ENCODE peak calls at places on chromosomes 13 and 19, in five cellular contexts. F is left cardiac atrium; H is EL; U is left kidney; O is T-helper 2 cell treated with Interferon-gamma antibody and Interleukin-4, amounts not matched to agents 5 μg/mL and 100 μg/mL, for 36 hours. L is an unnamed sample.
A peak's percentile ranks its signal among the peaks of the same experiment; 100 is the strongest.

GRCh38 chr13:112638157-112638750 is 50.3 kb upstream of the TUBGCP3 start:
- DNase-seq in F (no peak), H (no peak), U (no peak), O (no peak), L (no peak)

GRCh38 chr13:102597029-102598015 is 536 bp downstream of the TPP2 start:
- DNase-seq in F (peak; percentile 44), H (peak; percentile 20), U (peak; percentile 41), O (peak; percentile 18), L (peak; percentile 68)

GRCh38 chr13:93248627-93249047 is 22.0 kb downstream of the GPC6 start:
- DNase-seq in F (no peak), H (peak; percentile 33), U (peak; percentile 79), O (no peak), L (no peak)

GRCh38 chr13:113655358-113656014 is 2.5 kb downstream of the ATP4B start:
- DNase-seq in F (no peak), H (no peak), U (peak; percentile 71), O (no peak), L (peak; percentile 45)

GRCh38 chr19:16737909-16738308 is 18.3 kb downstream of the NWD1 start:
- DNase-seq in F (no peak), H (no peak), U (peak; percentile 31), O (no peak), L (no peak)

GRCh38 chr13:33164331-33164730 is 121.2 kb downstream of the STARD13 start:
- DNase-seq in F (no peak), H (peak; percentile 25), U (no peak), O (no peak), L (no peak)

GRCh38 chr19:33445752-33446070 is 72.2 kb downstream of the CEBPG start:
- DNase-seq in F (peak; percentile 1), H (no peak), U (no peak), O (no peak), L (peak; percentile 42)

GRCh38 chr19:4662812-4663211 is 7.3 kb downstream of the MYDGF start:
- DNase-seq in F (no peak), H (no peak), U (no peak), O (no peak), L (no peak)

GRCh38 chr13:97205971-97206370 is 16.2 kb upstream of the MBNL2 start:
- DNase-seq in F (no peak), H (peak; percentile 64), U (no peak), O (no peak), L (no peak)

GRCh38 chr19:18932216-18932841 is 8.7 kb downstream of the HOMER3 start:
- DNase-seq in F (peak; percentile 87), H (peak; percentile 36), U (peak; percentile 84), O (peak; percentile 65), L (peak; percentile 87)

GRCh38 chr19:56403261-56403660 is 871 bp upstream of the ZNF583 start:
- DNase-seq in F (no peak), H (no peak), U (peak; percentile 42), O (no peak), L (no peak)

GRCh38 chr19:46189971-46190335 is 39.6 kb upstream of the IGFL1 start:
- DNase-seq in F (no peak), H (no peak), U (no peak), O (no peak), L (no peak)

GRCh38 chr13:32538234-32538620 is 368 bp downstream of the N4BP2L2 start:
- DNase-seq in F (peak; percentile 35), H (peak; percentile 52), U (no peak), O (no peak), L (peak; percentile 70)

GRCh38 chr13:35727881-35728280 is 251.4 kb upstream of the MAB21L1 start:
- DNase-seq in F (no peak), H (no peak), U (no peak), O (no peak), L (no peak)

GRCh38 chr19:4379383-4380253 is 20.7 kb downstream of the SH3GL1 start:
- DNase-seq in F (peak; percentile 67), H (peak; percentile 41), U (peak; percentile 65), O (peak; percentile 40), L (peak; percentile 71)

GRCh38 chr19:11405846-11406643 is 13.1 kb downstream of the RGL3 start:
- DNase-seq in F (peak; percentile 44), H (no peak), U (peak; percentile 69), O (peak; percentile 12), L (no peak)